ENCODE peak calls at places on chromosomes 12 and 14, in five cellular contexts. K is A549, M is GM12878, R is HepG2, T is K562. E is an unnamed sample.

GRCh38 chr12:63306476-63306875 is 155.5 kb upstream of the AVPR1A start:
- DNase-seq in R (no peak), K (no peak), T (no peak), M (no peak), E (no peak)

GRCh38 chr12:58916891-58917570 is 3.3 kb downstream of the LRIG3 start:
- DNase-seq in M (no peak), T (no peak), K (no peak), R (no peak), E (no peak)

GRCh38 chr12:102513739-102514138 is 33.4 kb upstream of the IGF1 start:
- DNase-seq in K (no peak), T (no peak), M (no peak), R (no peak), E (no peak)

GRCh38 chr14:49512571-49512970 is 73.6 kb downstream of the RPS29 start:
- DNase-seq in R (no peak), T (no peak), K (no peak), M (no peak), E (no peak)

GRCh38 chr14:53180272-53181221 is 27.4 kb upstream of the DDHD1 start:
- DNase-seq in K (peak), R (peak), M (peak), T (peak), E (peak)

GRCh38 chr12:113252494-113252893 is 31.2 kb downstream of the TPCN1 start:
- DNase-seq in T (no peak), R (no peak), M (no peak), K (no peak), E (no peak)

GRCh38 chr12:110245278-110245868 is 35.7 kb upstream of the ATP2A2 start:
- DNase-seq in K (peak), T (no peak), R (peak), M (no peak), E (peak)

GRCh38 chr12:94560416-94561221 is 89.7 kb downstream of the TMCC3 start:
- DNase-seq in T (no peak), K (no peak), R (no peak), M (peak), E (peak)

GRCh38 chr14:92635031-92635430 is 113.4 kb downstream of the LGMN start:
- DNase-seq in M (no peak), R (no peak), K (no peak), T (no peak), E (no peak)

GRCh38 chr12:2853626-2854025 is 3.2 kb downstream of the TEX52 start:
- DNase-seq in M (no peak), R (peak), K (peak), T (peak), E (peak)

GRCh38 chr14:26577711-26578110 is 20.1 kb downstream of the NOVA1 start:
- DNase-seq in K (no peak), M (no peak), T (no peak), R (no peak), E (no peak)

GRCh38 chr14:21258194-21258888 is 10.9 kb downstream of the HNRNPC start:
- DNase-seq in M (no peak), T (no peak), R (no peak), K (no peak), E (no peak)

GRCh38 chr14:76509291-76509690 is 133.4 kb downstream of the ESRRB start:
- DNase-seq in R (no peak), T (no peak), M (no peak), K (peak), E (no peak)

GRCh38 chr14:76518366-76518765 is 142.4 kb downstream of the ESRRB start:
- DNase-seq in R (no peak), T (no peak), K (no peak), M (no peak), E (no peak)

GRCh38 chr14:76510255-76510654 is 134.3 kb downstream of the ESRRB start:
- DNase-seq in K (no peak), M (no peak), R (no peak), T (no peak), E (no peak)

GRCh38 chr14:76516884-76517283 is 140.9 kb downstream of the ESRRB start:
- DNase-seq in T (no peak), M (no peak), R (no peak), K (no peak), E (no peak)

DNA sequence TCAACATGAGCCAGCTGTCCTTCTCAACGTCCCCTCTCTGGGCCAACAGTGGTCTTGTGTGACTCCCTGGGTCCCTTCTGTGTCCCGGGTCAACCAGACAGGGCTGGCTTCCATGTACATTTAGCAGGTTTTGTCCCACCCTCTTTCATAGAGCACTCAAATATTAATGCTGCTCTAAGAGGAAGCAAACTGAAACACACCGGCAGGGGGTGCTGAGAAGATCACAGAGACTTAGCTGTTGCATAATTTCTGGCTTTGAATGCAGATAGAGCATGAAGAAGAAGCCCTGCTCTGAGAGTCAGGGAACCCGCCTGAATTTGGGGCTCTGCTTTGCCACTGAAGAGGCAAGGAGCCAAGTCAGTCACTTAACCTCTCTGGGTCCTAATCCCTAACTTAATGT is 138.7 kb downstream of the ESRRB start:
- DNase-seq in K (peak), M (no peak), T (peak), R (peak), E (no peak)
- TF ChIP-seq HDAC2 in K (no peak), M (no peak), T (no peak), R (no peak), E (no peak)

GRCh38 chr12:6097384-6097783 is 27.1 kb downstream of the VWF start:
- DNase-seq in R (no peak), K (no peak), M (no peak), T (no peak), E (no peak)
- TF ChIP-seq HDAC2 in R (no peak), K (no peak), M (no peak), T (no peak), E (no peak)

DNA sequence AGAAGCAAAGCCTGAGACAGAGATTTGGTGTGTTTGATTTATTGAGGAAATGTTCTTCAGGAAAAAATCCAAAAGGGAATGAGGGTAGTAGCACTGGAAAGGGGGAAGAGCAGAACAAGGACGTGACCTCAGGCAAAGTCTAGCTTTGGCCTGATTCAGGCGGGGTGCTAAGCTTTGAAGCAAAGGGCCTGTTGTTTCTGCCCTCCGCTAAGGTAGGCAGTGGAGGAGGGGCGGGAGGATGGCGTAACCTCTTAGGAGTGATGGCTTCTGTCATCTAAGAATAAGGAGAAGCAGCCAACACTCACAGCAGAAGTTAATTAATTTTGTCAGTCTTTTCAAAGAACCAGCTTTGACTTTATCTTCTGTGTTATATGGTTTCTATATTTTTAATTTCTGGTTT is 20.4 kb downstream of the ABHD12B start:
- DNase-seq in R (peak), M (no peak), K (no peak), T (no peak), E (no peak)
- TF ChIP-seq HDAC2 in R (peak), M (no peak), K (no peak), T (no peak), E (no peak)

DNA sequence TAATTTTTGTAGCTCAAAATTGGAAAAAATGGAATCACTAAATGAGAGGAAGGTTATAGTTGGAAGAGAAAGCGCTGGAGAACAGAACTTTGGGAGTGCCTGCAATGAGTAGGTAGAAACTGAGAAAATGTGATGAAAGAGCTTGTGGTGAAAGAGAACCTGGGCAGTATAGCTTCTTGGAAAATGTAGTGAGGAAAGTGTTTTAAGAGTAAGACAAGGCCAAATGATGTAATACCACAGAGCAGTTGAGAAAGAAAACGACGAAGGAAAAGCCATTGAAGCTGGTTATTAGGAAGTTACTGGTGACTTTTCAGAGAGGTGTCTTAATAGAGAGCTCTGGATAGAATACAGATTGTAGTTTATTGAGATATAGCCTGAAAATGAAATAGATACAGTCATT is 255.3 kb downstream of the AEBP2 start:
- DNase-seq in M (no peak), R (no peak), T (no peak), K (no peak), E (no peak)
- TF ChIP-seq HDAC2 in M (no peak), R (no peak), T (no peak), K (no peak), E (no peak)